ENCODE peak calls at places on chromosomes 4 and X, in five cellular contexts. A is K562, X is IMR-90, E is H1, J is HepG2. B is an unnamed sample.

GRCh38 chr4:159856451-159856850 is 753.6 kb downstream of the RAPGEF2 start:
- DNase-seq in A (no peak), X (no peak), E (no peak), J (peak; percentile 4), B (no peak)

GRCh38 chr4:80097395-80098177 is 24.6 kb upstream of the ANTXR2 start:
- DNase-seq in A (no peak), X (peak; percentile 83), E (no peak), J (no peak), B (no peak)

GRCh38 chr4:180059216-180059881 is 2183.9 kb upstream of the TENM3 start:
- DNase-seq in A (no peak), X (no peak), E (no peak), J (no peak), B (peak; percentile 0)

GRCh38 chr4:75718529-75718928 is 5.8 kb upstream of the USO1 start:
- DNase-seq in A (no peak), X (peak; percentile 33), E (no peak), J (no peak), B (no peak)

GRCh38 chr4:4919926-4920325 is 60.5 kb downstream of the MSX1 start:
- DNase-seq in A (no peak), X (no peak), E (no peak), J (no peak), B (no peak)

GRCh38 chrX:97909245-97909644 is 1025.5 kb downstream of the RPA4 start:
- DNase-seq in A (no peak), X (no peak), E (no peak), J (no peak), B (no peak)

GRCh38 chrX:68944211-68944610 is 115.4 kb downstream of the EFNB1 start:
- DNase-seq in A (peak; percentile 0), X (no peak), E (no peak), J (no peak), B (no peak)

GRCh38 chr4:109559625-109559982 is 442 bp upstream of the MCUB start:
- DNase-seq in A (peak; percentile 11), X (no peak), E (no peak), J (no peak), B (peak; percentile 7)

GRCh38 chr4:113901994-113902787 is 77.3 kb downstream of the ARSJ start:
- DNase-seq in A (no peak), X (no peak), E (no peak), J (peak; percentile 34), B (no peak)

GRCh38 chr4:81757706-81758105 is 286.0 kb upstream of the RASGEF1B start:
- DNase-seq in A (no peak), X (no peak), E (no peak), J (no peak), B (no peak)
- TF ChIP-seq MAFK in A (no peak), X (no peak), E (no peak), J (no peak), B (no peak)

DNA sequence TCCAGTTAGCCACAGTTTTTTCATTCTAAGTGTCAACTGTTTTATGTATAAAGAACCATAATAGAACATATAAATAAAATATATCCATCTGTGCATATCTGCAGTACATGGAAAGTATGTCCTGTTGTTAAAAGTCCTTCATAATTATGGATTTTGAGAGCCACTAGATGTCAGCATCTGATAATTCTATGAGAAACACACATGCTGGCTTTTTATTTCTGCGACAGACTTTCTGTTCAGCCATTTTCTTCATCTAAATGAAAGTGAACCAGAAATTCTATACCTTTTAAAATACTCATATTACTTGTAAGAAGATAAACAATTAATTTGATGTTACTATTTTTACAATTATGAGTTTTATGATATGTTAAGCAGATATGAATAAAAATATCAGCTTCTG is 251.4 kb downstream of the GPM6A start:
- DNase-seq in A (no peak), X (peak; percentile 5), E (no peak), J (no peak), B (peak; percentile 1)
- TF ChIP-seq MAFK in A (no peak), X (no peak), E (no peak), J (no peak), B (no peak)

DNA sequence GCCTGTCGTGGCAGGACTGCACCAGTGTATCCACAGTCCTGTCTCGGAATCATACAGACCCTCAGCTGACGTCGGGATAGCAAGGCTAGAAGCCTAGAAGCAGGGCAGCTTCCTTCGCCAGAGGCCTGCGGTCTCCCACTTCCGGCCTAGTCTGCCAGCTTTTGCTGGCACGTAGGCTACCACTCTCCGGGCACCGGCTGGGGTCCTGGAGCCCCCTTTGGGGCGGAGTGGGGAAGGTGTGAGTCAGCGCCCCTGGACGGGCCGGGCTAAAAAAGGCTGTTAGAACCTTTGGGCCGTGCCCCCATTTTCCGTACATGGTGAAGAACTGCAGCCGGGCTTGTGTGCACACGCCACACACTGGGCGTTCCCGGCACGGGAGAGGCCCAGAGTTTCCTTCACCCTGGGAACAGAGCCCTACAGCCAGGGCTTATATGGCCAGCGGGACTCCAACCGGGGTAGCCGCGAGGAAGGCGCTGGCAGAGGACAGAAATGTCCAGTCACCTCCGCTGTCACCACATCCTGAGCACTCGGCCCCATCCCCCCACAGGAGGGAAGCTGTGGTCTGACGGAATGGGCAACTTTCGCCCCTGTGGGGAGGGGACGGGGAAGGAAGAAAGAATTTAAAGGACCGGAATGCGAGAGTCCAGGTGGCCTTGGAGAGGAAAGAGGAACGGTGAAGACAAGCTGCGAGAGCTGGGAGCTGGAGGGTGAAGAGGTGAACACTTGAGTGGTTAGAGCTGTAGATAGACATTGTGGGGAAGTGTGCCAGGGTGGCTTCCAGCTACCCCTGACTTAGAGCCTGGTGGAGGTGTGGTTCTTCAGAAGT is 4.6 kb downstream of the MAGIX start:
- DNase-seq in A (peak; percentile 45), X (peak; percentile 73), E (no peak), J (no peak), B (no peak)
- TF ChIP-seq MAFK in A (no peak), X (no peak), E (no peak), J (no peak), B (no peak)

GRCh38 chrX:16646366-16647168 is 3.4 kb upstream of the S100G start:
- DNase-seq in A (no peak), X (no peak), E (no peak), J (peak; percentile 11), B (no peak)

GRCh38 chrX:16640823-16641222 is 9.1 kb upstream of the S100G start:
- DNase-seq in A (no peak), X (no peak), E (no peak), J (no peak), B (no peak)

GRCh38 chrX:16639966-16640365 is 10.0 kb upstream of the S100G start:
- DNase-seq in A (no peak), X (no peak), E (no peak), J (no peak), B (no peak)

GRCh38 chrX:16638533-16638932 is 11.4 kb upstream of the S100G start:
- DNase-seq in A (no peak), X (no peak), E (no peak), J (no peak), B (no peak)

GRCh38 chrX:16643160-16643559 is 6.8 kb upstream of the S100G start:
- DNase-seq in A (no peak), X (peak; percentile 75), E (no peak), J (no peak), B (no peak)
- TF ChIP-seq MAFK in A (no peak), X (no peak), E (no peak), J (no peak), B (no peak)

GRCh38 chr4:155973639-155974475 is 20.2 kb upstream of the CTSO start:
- DNase-seq in A (no peak), X (peak; percentile 37), E (no peak), J (no peak), B (no peak)
- TF ChIP-seq MAFK in A (no peak), X (no peak), E (no peak), J (no peak), B (no peak)

GRCh38 chr4:99321241-99322191 is at the start of gene ADH1B:
- DNase-seq in A (no peak), X (no peak), E (no peak), J (no peak), B (no peak)
- TF ChIP-seq MAFK in A (no peak), X (no peak), E (no peak), J (no peak), B (no peak)

GRCh38 chr4:10001757-10002156 is 19.5 kb downstream of the SLC2A9 start:
- DNase-seq in A (peak; percentile 42), X (no peak), E (no peak), J (no peak), B (no peak)

GRCh38 chr4:9997881-9998280 is 23.4 kb downstream of the SLC2A9 start:
- DNase-seq in A (no peak), X (no peak), E (no peak), J (no peak), B (no peak)

GRCh38 chr4:9994246-9994847 is 26.9 kb downstream of the SLC2A9 start:
- DNase-seq in A (no peak), X (no peak), E (no peak), J (no peak), B (no peak)

GRCh38 chr4:9999956-10000551 is 21.2 kb downstream of the SLC2A9 start:
- DNase-seq in A (no peak), X (peak; percentile 17), E (no peak), J (no peak), B (no peak)

DNA sequence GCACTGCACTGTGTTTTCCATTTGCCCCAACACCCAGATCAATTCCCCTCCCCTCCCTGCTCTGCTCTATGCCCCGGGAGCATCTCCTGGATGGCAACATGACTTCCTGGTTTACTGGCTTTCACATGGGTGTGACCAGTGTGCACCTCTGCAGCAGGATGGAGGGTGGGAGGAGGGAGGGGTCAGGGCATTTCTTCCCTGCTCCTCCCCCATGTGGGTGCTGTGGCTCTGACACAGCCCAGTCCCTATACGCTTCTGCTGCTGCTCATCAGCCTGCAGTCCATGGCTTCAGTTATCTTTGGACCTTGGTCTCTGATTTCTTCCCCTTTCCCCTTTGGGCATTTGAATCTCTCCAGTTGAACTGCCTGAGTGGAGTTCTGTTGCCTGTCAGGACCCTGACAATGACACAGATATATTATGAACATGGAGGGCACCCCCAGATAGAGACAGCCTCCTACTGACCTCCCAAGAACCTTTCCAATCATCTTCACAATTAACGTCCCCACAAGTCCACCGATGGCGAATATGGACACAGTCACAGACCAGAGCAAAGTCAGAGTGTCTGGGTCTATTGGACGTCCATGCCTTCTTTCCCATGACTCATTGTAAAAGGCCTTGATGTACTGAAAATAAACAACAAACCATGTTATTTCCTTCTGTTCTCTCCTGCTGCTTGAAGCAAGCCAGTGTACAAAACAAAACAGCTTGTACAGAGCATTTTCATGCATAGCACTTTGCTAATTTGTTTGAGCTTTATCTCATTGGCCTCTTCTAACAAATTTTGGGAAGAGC is 24.8 kb downstream of the SLC2A9 start:
- DNase-seq in A (no peak), X (peak; percentile 45), E (no peak), J (no peak), B (peak; percentile 13)
- TF ChIP-seq MAFK in A (no peak), X (no peak), E (no peak), J (no peak), B (no peak)

B was measured in A549.